ENCODE peak calls at places on chromosomes 7 and 10, in seven cellular contexts. S is pons; K is transverse colon; B is anterior cingulate cortex; W is breast epithelium; Z is hippocampal formation; H is activated naive CD4-positive, alpha-beta T cell treated with anti-CD3 and anti-CD28 coated beads, Interleukin-2, amount 50 U/mL, for 16 hours. I is an unnamed sample.

GRCh38 chr10:4820804-4821401 is 5.1 kb upstream of the AKR1E2 start:
- DNase-seq in S (peak; percentile 92), K (no peak), B (no peak), W (no peak), Z (no peak), H (no peak), I (no peak)

GRCh38 chr10:132783865-132784581 is 1.9 kb downstream of the NKX6-2 start:
- DNase-seq in S (no peak), K (no peak), B (no peak), W (no peak), Z (no peak), H (no peak), I (no peak)

GRCh38 chr7:130069179-130069977 is 956 bp upstream of the KLHDC10 start:
- DNase-seq in S (peak; percentile 5), K (no peak), B (no peak), W (no peak), Z (no peak), H (no peak), I (no peak)

GRCh38 chr7:7732566-7733290 is 14.3 kb upstream of the RPA3 start:
- DNase-seq in S (no peak), K (no peak), B (no peak), W (no peak), Z (no peak), H (no peak), I (no peak)

GRCh38 chr7:128888039-128888755 is 22.3 kb downstream of the KCP start:
- DNase-seq in S (no peak), K (no peak), B (no peak), W (no peak), Z (no peak), H (no peak), I (no peak)

GRCh38 chr10:73899401-73899780 is 11.5 kb upstream of the PLAU start:
- DNase-seq in S (no peak), K (no peak), B (no peak), W (no peak), Z (no peak), H (no peak), I (no peak)

GRCh38 chr7:22200777-22201176 is 156.2 kb downstream of the RAPGEF5 start:
- DNase-seq in S (no peak), K (no peak), B (no peak), W (no peak), Z (no peak), H (no peak), I (no peak)

GRCh38 chr7:76998263-76998666 is 33.9 kb downstream of the SPDYE17 start:
- DNase-seq in S (no peak), K (no peak), B (no peak), W (no peak), Z (no peak), H (no peak), I (no peak)

GRCh38 chr7:18590744-18591340 is 95.3 kb downstream of the HDAC9 start:
- DNase-seq in S (peak; percentile 41), K (no peak), B (no peak), W (no peak), Z (no peak), H (no peak), I (no peak)

GRCh38 chr7:2713370-2713769 is 25.4 kb downstream of the AMZ1 start:
- DNase-seq in S (no peak), K (no peak), B (peak; percentile 10), W (no peak), Z (no peak), H (no peak), I (no peak)

GRCh38 chr10:71968553-71969474 is 4.6 kb downstream of the CHST3 start:
- DNase-seq in S (peak; percentile 40), K (no peak), B (no peak), W (no peak), Z (no peak), H (no peak), I (no peak)

GRCh38 chr10:43396928-43397624 is 11.9 kb downstream of the HNRNPF start:
- DNase-seq in S (peak; percentile 80), K (peak; percentile 95), B (peak; percentile 79), W (peak; percentile 89), Z (peak; percentile 78), H (peak; percentile 71), I (peak; percentile 77)

GRCh38 chr7:135825406-135825805 is 76.8 kb upstream of the FAM180A start:
- DNase-seq in S (no peak), K (no peak), B (no peak), W (no peak), Z (no peak), H (no peak), I (no peak)

GRCh38 chr10:74163313-74164068 is 12.5 kb downstream of the ADK start:
- DNase-seq in S (no peak), K (no peak), B (no peak), W (no peak), Z (no peak), H (no peak), I (no peak)

GRCh38 chr7:158374586-158374985 is 213.0 kb downstream of the PTPRN2 start:
- DNase-seq in S (no peak), K (no peak), B (no peak), W (no peak), Z (no peak), H (no peak), I (no peak)

GRCh38 chr7:105648561-105649401 is 67.5 kb upstream of the EFCAB10 start:
- DNase-seq in S (peak; percentile 82), K (peak; percentile 25), B (peak; percentile 61), W (no peak), Z (no peak), H (no peak), I (no peak)

GRCh38 chr10:14605231-14605925 is 169.3 kb downstream of the FAM107B start:
- DNase-seq in S (no peak), K (no peak), B (no peak), W (no peak), Z (no peak), H (peak; percentile 53), I (no peak)

GRCh38 chr10:128059266-128059850 is 66.9 kb downstream of the MKI67 start:
- DNase-seq in S (no peak), K (no peak), B (no peak), W (no peak), Z (no peak), H (no peak), I (no peak)

GRCh38 chr7:29807179-29807841 is 1.0 kb downstream of the WIPF3 start:
- DNase-seq in S (peak; percentile 7), K (peak; percentile 58), B (no peak), W (no peak), Z (peak; percentile 22), H (no peak), I (no peak)

GRCh38 chr7:155803418-155804376 is 8.6 kb downstream of the SHH start:
- DNase-seq in S (no peak), K (peak; percentile 82), B (no peak), W (no peak), Z (no peak), H (no peak), I (no peak)

GRCh38 chr10:124096494-124096893 is 3.1 kb upstream of the CHST15 start:
- DNase-seq in S (no peak), K (no peak), B (no peak), W (no peak), Z (no peak), H (no peak), I (no peak)

GRCh38 chr10:131739201-131739600 is 161.6 kb upstream of the PPP2R2D start:
- DNase-seq in S (no peak), K (no peak), B (peak; percentile 29), W (no peak), Z (no peak), H (no peak), I (no peak)

GRCh38 chr10:71203716-71204115 is 8.7 kb upstream of the UNC5B start:
- DNase-seq in S (no peak), K (no peak), B (no peak), W (no peak), Z (no peak), H (no peak), I (no peak)

GRCh38 chr10:21406595-21407218 is 118.8 kb downstream of the SKIDA1 start:
- DNase-seq in S (no peak), K (no peak), B (no peak), W (no peak), Z (no peak), H (no peak), I (no peak)

GRCh38 chr7:141585592-141586510 is 34.6 kb downstream of the AGK start:
- DNase-seq in S (peak; percentile 6), K (no peak), B (no peak), W (no peak), Z (no peak), H (peak; percentile 22), I (no peak)

GRCh38 chr7:80851896-80852476 is 66.9 kb downstream of the SEMA3C start:
- DNase-seq in S (peak; percentile 54), K (no peak), B (no peak), W (no peak), Z (no peak), H (no peak), I (no peak)

GRCh38 chr10:86755740-86756510 is 494 bp upstream of the BMPR1A start:
- DNase-seq in S (peak; percentile 84), K (peak; percentile 93), B (peak; percentile 88), W (peak; percentile 60), Z (peak; percentile 88), H (peak; percentile 90), I (peak; percentile 85)

GRCh38 chr10:92756233-92757065 is 66.7 kb downstream of the HHEX start:
- DNase-seq in S (peak; percentile 44), K (peak; percentile 27), B (no peak), W (no peak), Z (no peak), H (no peak), I (peak; percentile 36)

GRCh38 chr7:150620617-150621371 is 11.4 kb downstream of the GIMAP6 start:
- DNase-seq in S (no peak), K (no peak), B (no peak), W (no peak), Z (no peak), H (no peak), I (no peak)

GRCh38 chr7:78279035-78279434 is 480.5 kb downstream of the PHTF2 start:
- DNase-seq in S (no peak), K (no peak), B (no peak), W (no peak), Z (no peak), H (no peak), I (no peak)

I was measured in GM19239.